ENCODE peak calls at places on chromosomes 5 and 9, in nine cellular contexts. B is psoas muscle; W is naive thymus-derived CD4-positive, alpha-beta T cell; N is stomach; G is RWPE1; Z is small intestine; X is transverse colon; E is body of pancreas; Q is fibroblast of lung. O is an unnamed sample.

GRCh38 chr9:15433661-15434060 is 11.0 kb downstream of the SNAPC3 start:
- DNase-seq in B (no peak), W (no peak), N (no peak), G (no peak), Z (no peak), X (no peak), E (no peak), Q (no peak), O (no peak)

GRCh38 chr5:60504342-60504741 is 195.6 kb downstream of the DEPDC1B start:
- DNase-seq in B (no peak), W (no peak), N (no peak), G (no peak), Z (no peak), X (no peak), E (no peak), Q (no peak), O (no peak)

GRCh38 chr9:19174127-19174921 is 47.0 kb upstream of the PLIN2 start:
- DNase-seq in B (peak; percentile 83), W (peak; percentile 51), N (peak; percentile 55), G (peak; percentile 82), Z (peak; percentile 81), X (peak; percentile 56), E (peak; percentile 45), Q (peak; percentile 78), O (peak; percentile 75)

GRCh38 chr5:98527846-98528245 is 245.6 kb upstream of the RGMB start:
- DNase-seq in B (no peak), W (no peak), N (no peak), G (no peak), Z (no peak), X (no peak), E (no peak), Q (no peak), O (no peak)

GRCh38 chr5:3155029-3155428 is 403.6 kb upstream of the IRX2 start:
- DNase-seq in B (no peak), W (no peak), N (no peak), G (no peak), Z (no peak), X (no peak), E (no peak), Q (no peak), O (no peak)

GRCh38 chr9:37916471-37917314 is 12.8 kb upstream of the SLC25A51 start:
- DNase-seq in B (no peak), W (no peak), N (no peak), G (no peak), Z (no peak), X (no peak), E (no peak), Q (no peak), O (no peak)

GRCh38 chr9:5767968-5768932 is 64.7 kb downstream of the ERMP1 start:
- DNase-seq in B (no peak), W (no peak), N (no peak), G (no peak), Z (no peak), X (no peak), E (no peak), Q (no peak), O (no peak)

GRCh38 chr5:107269256-107269655 is 401.5 kb downstream of the EFNA5 start:
- DNase-seq in B (no peak), W (no peak), N (no peak), G (no peak), Z (no peak), X (no peak), E (no peak), Q (no peak), O (peak; percentile 56)

GRCh38 chr5:158923799-158924551 is 175.7 kb downstream of the EBF1 start:
- DNase-seq in B (no peak), W (no peak), N (no peak), G (no peak), Z (no peak), X (no peak), E (no peak), Q (no peak), O (no peak)

GRCh38 chr9:134735441-134736175 is 94.0 kb downstream of the COL5A1 start:
- DNase-seq in B (peak; percentile 75), W (no peak), N (peak; percentile 33), G (no peak), Z (no peak), X (peak; percentile 59), E (peak; percentile 26), Q (no peak), O (no peak)
- H3K27ac ChIP-seq in B (no peak overlapping the region), W (no peak overlapping the region), N (peak overlapping the region; percentile 72), G (peak overlapping the region; percentile 67), Z (peak overlapping the region; percentile 68), X (peak overlapping the region; percentile 73), E (peak overlapping the region; percentile 30), Q (no peak overlapping the region), O (peak overlapping the region; percentile 55)

DNA sequence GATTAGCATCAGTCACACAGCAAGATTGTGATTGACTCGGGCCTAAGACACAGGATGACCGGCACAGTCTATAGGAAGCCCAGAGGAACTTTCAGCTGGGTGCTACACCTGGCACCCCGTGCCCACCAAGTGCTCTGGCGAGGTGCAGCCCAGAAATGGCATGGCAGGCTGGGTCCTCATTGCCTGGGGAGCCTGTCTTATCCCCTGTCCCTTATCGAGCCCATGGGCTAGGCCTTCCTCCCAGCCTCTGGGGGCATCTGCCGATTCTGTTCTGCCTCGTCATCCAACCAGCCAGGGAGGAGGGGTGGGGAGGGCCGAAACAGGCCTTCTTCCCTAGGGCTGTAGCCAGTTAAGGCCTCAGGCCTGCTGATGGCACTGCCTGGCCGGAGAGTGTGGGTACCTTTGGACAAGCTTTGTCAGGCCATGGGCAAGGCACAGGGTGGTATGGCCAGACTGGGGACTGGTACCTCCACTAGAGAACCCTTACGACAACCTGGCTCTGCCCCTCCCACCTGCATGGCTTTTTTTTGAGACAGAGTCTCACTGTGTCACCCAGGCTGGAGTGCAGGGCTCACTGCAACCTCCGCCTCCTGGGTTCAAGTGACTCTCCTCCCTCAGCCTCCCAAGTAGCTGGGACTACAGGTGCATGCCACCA is 1.6 kb downstream of the GRK6 start:
- DNase-seq in B (no peak), W (no peak), N (no peak), G (no peak), Z (no peak), X (peak; percentile 52), E (no peak), Q (no peak), O (peak; percentile 45)
- H3K27ac ChIP-seq in B (no peak overlapping the region), W (peak overlapping the region; percentile 92), N (no peak overlapping the region), G (peak overlapping the region; percentile 94), Z (peak overlapping the region; percentile 98), X (peak overlapping the region; percentile 90), E (no peak overlapping the region), Q (no peak overlapping the region), O (no peak overlapping the region)

DNA sequence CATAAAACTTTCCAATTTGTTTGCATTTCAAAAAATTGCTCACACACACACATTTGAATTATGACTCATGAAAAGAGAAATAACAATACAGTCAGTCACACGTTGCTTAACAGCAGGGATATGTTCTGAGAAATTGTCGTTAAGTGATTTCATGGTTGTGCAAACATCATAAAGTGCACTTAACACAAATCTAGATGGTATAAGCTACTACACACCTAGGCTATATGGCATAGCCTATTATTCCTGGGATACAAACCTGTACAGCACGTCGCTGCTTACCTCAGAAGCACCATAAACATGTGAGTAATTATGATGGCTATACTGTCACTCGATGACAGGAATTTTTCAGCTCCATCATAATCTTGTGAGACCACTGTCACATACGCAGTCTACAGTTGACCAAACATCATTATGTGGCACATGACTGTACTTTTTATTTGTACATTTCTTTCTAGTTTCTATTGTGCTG is 378.2 kb downstream of the ACTL7B start:
- DNase-seq in B (no peak), W (no peak), N (no peak), G (peak; percentile 74), Z (peak; percentile 52), X (peak; percentile 71), E (no peak), Q (peak; percentile 86), O (no peak)
- H3K27ac ChIP-seq in B (no peak overlapping the region), W (no peak overlapping the region), N (peak overlapping the region; percentile 65), G (peak overlapping the region; percentile 98), Z (no peak overlapping the region), X (peak overlapping the region; percentile 71), E (no peak overlapping the region), Q (peak overlapping the region; percentile 95), O (no peak overlapping the region)

DNA sequence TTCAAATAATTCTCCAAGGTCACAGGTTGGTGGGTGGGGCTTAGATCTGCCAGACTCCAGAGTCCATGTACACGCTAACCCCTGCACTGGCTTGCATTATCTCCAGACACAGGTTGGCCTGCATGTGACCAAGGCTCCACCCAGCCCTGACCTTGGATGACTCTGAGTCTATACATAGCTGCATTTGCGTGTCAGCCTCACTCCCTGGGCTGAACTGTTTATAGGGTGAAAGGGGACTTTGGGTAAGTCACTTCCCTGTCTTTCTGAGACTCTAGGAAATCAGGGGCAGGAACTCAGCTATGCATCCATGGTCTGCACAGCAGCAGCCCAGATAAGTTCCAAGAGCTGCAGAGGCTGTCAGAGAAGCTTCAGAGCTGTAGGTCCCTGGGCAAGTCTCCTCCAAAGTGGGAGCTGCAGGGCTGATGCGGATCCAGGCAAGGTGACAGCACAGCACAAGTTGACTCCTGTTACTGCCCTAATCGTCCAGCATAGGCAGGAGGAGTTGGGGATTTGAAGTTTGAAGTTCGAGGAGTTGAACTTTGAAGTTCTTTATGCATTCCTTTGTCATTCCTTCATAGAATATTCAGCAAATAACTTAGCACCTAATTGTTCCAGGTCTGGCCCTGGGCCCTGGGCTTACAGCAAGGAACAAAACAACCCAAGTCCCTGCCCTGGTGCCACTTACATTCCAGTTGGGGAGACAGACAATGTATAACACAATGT is 53.4 kb downstream of the SLC22A5 start:
- DNase-seq in B (no peak), W (no peak), N (peak; percentile 82), G (no peak), Z (peak; percentile 96), X (peak; percentile 87), E (peak; percentile 69), Q (peak; percentile 57), O (peak; percentile 65)
- H3K27ac ChIP-seq in B (peak overlapping the region; percentile 66), W (peak overlapping the region; percentile 77), N (peak overlapping the region; percentile 68), G (peak overlapping the region; percentile 85), Z (peak overlapping the region; percentile 95), X (peak overlapping the region; percentile 99), E (peak overlapping the region; percentile 65), Q (peak overlapping the region; percentile 48), O (no peak overlapping the region)

GRCh38 chr9:96875460-96876142 is 21.3 kb upstream of the ZNF782 start:
- DNase-seq in B (peak; percentile 32), W (peak; percentile 19), N (peak; percentile 70), G (peak; percentile 92), Z (peak; percentile 74), X (peak; percentile 74), E (peak; percentile 77), Q (peak; percentile 71), O (peak; percentile 97)
- H3K27ac ChIP-seq in B (peak overlapping the region; percentile 86), W (no peak overlapping the region), N (peak overlapping the region; percentile 77), G (peak overlapping the region; percentile 95), Z (peak overlapping the region; percentile 96), X (peak overlapping the region; percentile 80), E (peak overlapping the region; percentile 99), Q (no peak overlapping the region), O (no peak overlapping the region)

DNA sequence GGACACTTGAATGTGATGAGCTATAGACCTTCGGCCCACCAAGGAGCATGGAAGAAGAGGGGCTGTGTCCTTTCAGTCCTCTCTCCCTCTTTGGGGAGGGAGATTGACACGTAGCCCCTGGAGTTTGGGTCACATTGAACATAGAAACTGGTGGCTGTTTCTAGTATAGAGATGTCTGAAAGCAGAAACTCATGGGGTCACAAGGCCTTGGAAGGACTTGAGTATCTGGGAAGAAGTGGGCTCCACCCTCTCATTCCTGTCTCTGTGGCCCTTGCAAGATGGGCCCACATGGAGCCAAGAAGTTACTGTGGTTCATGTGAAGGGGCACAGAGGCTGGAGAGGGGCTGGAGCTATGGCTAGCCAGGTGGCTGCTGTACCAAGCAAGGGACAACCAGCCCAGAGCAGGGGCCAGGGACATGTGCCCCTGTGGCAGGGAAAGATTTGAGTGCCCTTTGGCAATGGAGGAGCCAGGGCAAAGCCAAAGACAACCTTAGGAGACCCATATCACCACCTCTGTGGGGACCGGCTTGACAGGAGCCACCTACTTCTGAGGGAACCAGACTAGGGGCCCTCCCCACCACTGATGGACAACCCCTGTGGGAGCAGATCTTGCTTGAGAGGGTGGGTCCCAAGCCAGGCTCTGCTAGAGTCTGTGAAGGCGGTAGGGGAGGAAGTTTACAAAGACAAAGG is 12.8 kb upstream of the ANGPTL2 start:
- DNase-seq in B (no peak), W (no peak), N (peak; percentile 20), G (no peak), Z (no peak), X (no peak), E (no peak), Q (no peak), O (peak; percentile 33)
- H3K27ac ChIP-seq in B (peak overlapping the region; percentile 97), W (no peak overlapping the region), N (peak overlapping the region; percentile 68), G (no peak overlapping the region), Z (peak overlapping the region; percentile 28), X (peak overlapping the region; percentile 85), E (no peak overlapping the region), Q (peak overlapping the region; percentile 96), O (no peak overlapping the region)

O was measured in endodermal cell.